ENCODE peak calls at places on chromosome X, in eight cellular contexts. A is prostate gland, Z is A673, F is mammary epithelial cell, B is Panc1, E is astrocyte, J is suprapubic skin, G is HCT116. Q is an unnamed sample.

GRCh38 chrX:48514868-48515460 is 6.2 kb downstream of the PORCN start:
- DNase-seq in A (no peak), Z (no peak), F (no peak), B (no peak), E (no peak), J (no peak), G (no peak), Q (no peak)

GRCh38 chrX:103849558-103849957 is 17.5 kb upstream of the RAB9B start:
- DNase-seq in A (no peak), Z (peak; percentile 5), F (no peak), B (no peak), E (no peak), J (no peak), G (no peak), Q (no peak)

GRCh38 chrX:34656467-34656841 is 631 bp downstream of the TMEM47 start:
- DNase-seq in A (no peak), Z (peak; percentile 37), F (peak; percentile 2), B (no peak), E (no peak), J (peak; percentile 59), G (no peak), Q (no peak)

GRCh38 chrX:117910216-117910615 is 206.4 kb downstream of the KLHL13 start:
- DNase-seq in A (no peak), Z (no peak), F (no peak), B (no peak), E (peak; percentile 60), J (no peak), G (no peak), Q (no peak)

GRCh38 chrX:77749695-77750094 is 36.3 kb downstream of the ATRX start:
- DNase-seq in A (no peak), Z (no peak), F (no peak), B (no peak), E (peak; percentile 36), J (no peak), G (no peak), Q (no peak)

GRCh38 chrX:132023896-132024386 is 839 bp downstream of the STK26 start:
- DNase-seq in A (peak; percentile 6), Z (peak; percentile 30), F (peak; percentile 37), B (no peak), E (no peak), J (peak; percentile 54), G (no peak), Q (no peak)

GRCh38 chrX:77953708-77954107 is 15.7 kb downstream of the PGAM4 start:
- DNase-seq in A (peak; percentile 5), Z (no peak), F (no peak), B (no peak), E (peak; percentile 46), J (no peak), G (no peak), Q (no peak)

GRCh38 chrX:54640721-54641120 is 110.7 kb downstream of the GNL3L start:
- DNase-seq in A (no peak), Z (no peak), F (no peak), B (no peak), E (no peak), J (no peak), G (no peak), Q (no peak)

GRCh38 chrX:155216940-155217450 is 735 bp downstream of the VBP1 start:
- DNase-seq in A (no peak), Z (peak; percentile 17), F (no peak), B (no peak), E (peak; percentile 28), J (no peak), G (no peak), Q (peak; percentile 5)

GRCh38 chrX:123860983-123861382 is 1.1 kb downstream of the XIAP start:
- DNase-seq in A (peak; percentile 4), Z (peak; percentile 40), F (peak; percentile 7), B (no peak), E (no peak), J (no peak), G (no peak), Q (peak; percentile 12)

GRCh38 chrX:124518888-124519287 is 172.5 kb downstream of the SH2D1A start:
- DNase-seq in A (no peak), Z (no peak), F (peak; percentile 41), B (no peak), E (peak; percentile 30), J (no peak), G (no peak), Q (no peak)

GRCh38 chrX:147803948-147804347 is 107.8 kb upstream of the FMR1 start:
- DNase-seq in A (no peak), Z (peak; percentile 26), F (no peak), B (no peak), E (no peak), J (no peak), G (no peak), Q (no peak)

GRCh38 chrX:111503594-111503993 is 7.9 kb upstream of the SERTM2 start:
- DNase-seq in A (no peak), Z (no peak), F (no peak), B (no peak), E (no peak), J (no peak), G (no peak), Q (no peak)

GRCh38 chrX:46381630-46382029 is 163.6 kb downstream of the ZNF674 start:
- DNase-seq in A (no peak), Z (peak; percentile 75), F (peak; percentile 11), B (no peak), E (peak; percentile 4), J (no peak), G (peak; percentile 8), Q (peak; percentile 4)

GRCh38 chrX:95885074-95885473 is 799.6 kb upstream of the DIAPH2 start:
- DNase-seq in A (peak; percentile 22), Z (peak; percentile 67), F (peak; percentile 5), B (no peak), E (peak; percentile 18), J (no peak), G (no peak), Q (no peak)

GRCh38 chrX:65034641-65035450 is 58.6 kb upstream of the ZC4H2 start:
- DNase-seq in A (peak; percentile 66), Z (no peak), F (peak; percentile 66), B (no peak), E (peak; percentile 17), J (peak; percentile 65), G (peak; percentile 47), Q (peak; percentile 87)

GRCh38 chrX:63664083-63664482 is 120.9 kb downstream of the ARHGEF9 start:
- DNase-seq in A (no peak), Z (no peak), F (no peak), B (no peak), E (no peak), J (no peak), G (no peak), Q (no peak)

GRCh38 chrX:1453951-1454785 is 1.5 kb upstream of the ASMTL start:
- DNase-seq in A (peak; percentile 80), Z (peak; percentile 90), F (peak; percentile 67), B (no peak), E (peak; percentile 31), J (peak; percentile 92), G (peak; percentile 36), Q (peak; percentile 74)

DNA sequence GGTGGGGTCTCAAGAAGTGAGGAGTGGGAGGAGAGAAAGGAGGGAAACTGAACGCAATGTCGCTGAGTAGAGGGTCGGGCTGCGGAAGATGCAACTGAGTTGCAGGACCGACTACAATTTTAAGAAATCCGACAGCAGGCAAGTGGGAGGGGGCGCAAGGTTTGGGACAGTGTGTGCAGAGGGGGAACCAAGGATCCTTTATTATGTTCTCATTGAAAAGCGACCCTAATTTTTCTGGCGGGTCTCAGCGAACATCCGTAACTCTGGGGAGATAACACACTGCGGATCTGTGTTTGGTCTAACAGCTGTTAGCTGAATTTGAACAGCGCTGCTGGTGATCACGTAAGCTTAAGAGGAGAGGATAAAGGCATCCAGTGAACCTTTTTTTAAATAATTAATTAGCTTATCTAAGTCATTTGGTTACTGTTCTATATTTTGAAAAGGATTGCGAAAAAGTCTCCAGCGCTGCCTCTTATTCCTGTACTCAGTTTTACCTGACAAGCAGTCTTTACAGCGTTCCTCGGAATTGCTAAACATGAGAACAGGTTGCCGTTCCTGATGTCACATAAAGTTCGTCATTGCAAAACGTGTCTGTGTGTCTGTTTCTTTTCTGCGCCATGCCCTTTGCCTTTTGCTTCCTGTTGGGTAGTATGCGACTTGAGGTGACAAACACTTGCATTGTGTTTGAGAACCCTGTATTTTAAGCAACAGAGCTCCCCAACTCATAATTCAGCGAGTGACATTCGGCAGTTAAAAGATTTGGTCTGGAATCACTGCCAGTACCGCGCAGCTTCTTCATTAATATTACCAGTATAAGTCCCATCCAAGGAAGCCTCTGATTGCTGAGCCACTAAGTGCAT is 1.3 kb downstream of the HTR2C start:
- DNase-seq in A (no peak), Z (no peak), F (no peak), B (no peak), E (no peak), J (no peak), G (no peak), Q (no peak)
- H3K4me1 ChIP-seq in A (no peaks in the 10 kb centered on the region), Z (no peaks in the 10 kb centered on the region), F (no peaks in the 10 kb centered on the region), B (no peaks in the 10 kb centered on the region), E (peaks cover 4% of the 10 kb centered on the region), J (peaks cover 15% of the 10 kb centered on the region), G (no peaks in the 10 kb centered on the region), Q (no peaks in the 10 kb centered on the region)

DNA sequence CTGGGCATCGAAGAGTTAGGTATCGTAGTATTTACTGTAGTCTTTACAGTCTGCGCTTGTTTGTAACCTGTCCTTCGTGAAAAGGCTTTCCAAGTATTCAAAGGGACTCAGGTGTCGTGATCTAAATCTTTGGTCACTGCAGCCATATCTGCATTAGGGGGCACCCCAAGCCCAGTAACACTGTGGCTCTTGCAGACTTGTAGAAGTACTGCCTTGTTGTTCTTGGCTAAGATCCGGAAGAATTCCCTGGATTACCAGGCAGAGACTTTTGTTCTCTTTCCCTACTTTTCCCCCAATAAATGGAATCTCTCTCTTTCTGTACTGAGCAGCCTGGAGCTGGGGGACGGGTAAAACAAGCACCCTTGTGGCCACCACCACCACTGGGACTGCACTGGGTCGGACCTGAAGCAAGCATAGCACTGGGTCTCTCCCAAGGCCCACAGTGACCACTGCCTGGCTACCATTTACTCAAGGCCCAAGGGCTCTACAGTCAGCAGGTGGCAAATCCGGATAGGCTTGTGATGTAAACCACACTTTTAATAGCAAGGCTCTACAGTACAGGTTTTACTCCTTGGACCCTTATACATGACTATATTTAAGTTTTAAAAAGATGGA is 12.0 kb downstream of the CXorf58 start:
- DNase-seq in A (no peak), Z (no peak), F (no peak), B (no peak), E (no peak), J (no peak), G (no peak), Q (no peak)
- TF ChIP-seq CTCF in A (no peak), Z (no peak), F (no peak), B (no peak), E (no peak), J (no peak), G (no peak), Q (peak; percentile 13)

GRCh38 chrX:70476166-70476933 is 31.7 kb downstream of the DLG3 start:
- DNase-seq in A (no peak), Z (no peak), F (no peak), B (no peak), E (no peak), J (no peak), G (no peak), Q (no peak)
- H3K4me1 ChIP-seq in A (no peaks in the 10 kb centered on the region), Z (peaks cover 7% of the 10 kb centered on the region), F (peaks cover 18% of the 10 kb centered on the region), B (peaks cover 3% of the 10 kb centered on the region), E (peaks cover 49% of the 10 kb centered on the region), J (peaks cover 5% of the 10 kb centered on the region), G (peaks cover 63% of the 10 kb centered on the region), Q (no peaks in the 10 kb centered on the region)

DNA sequence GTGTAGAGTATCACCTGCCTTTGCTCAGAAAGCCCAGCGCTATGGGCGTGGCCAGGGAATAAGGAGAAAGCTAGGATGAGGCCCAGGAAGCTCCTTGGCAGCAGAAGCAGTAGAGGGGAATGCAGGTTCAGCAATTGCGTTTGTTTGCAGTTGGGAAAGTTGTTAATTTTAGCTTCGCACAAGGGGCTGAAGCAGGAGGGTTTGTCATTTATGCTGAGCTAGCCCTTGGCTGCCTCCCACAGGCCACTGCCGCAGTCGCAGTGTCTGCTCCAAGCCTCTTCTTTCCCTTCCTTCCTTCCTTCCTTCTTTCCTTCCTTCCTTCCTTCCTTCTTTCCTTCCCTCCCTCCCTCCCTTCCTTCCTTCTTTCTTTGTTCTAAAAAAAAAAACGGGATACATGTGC is 21.5 kb downstream of the FRMPD3 start:
- DNase-seq in A (no peak), Z (no peak), F (no peak), B (no peak), E (no peak), J (no peak), G (no peak), Q (no peak)
- TF ChIP-seq CTCF in A (no peak), Z (no peak), F (no peak), B (peak; percentile 31), E (no peak), J (no peak), G (no peak), Q (no peak)

Q was measured in BE2C.